ENCODE peak calls at places on chromosome 10, in nine cellular contexts. One of them, this sample, is unnamed.

GRCh38 chr10:27745380-27745718 is 270 bp downstream of the MKX start:
- DNase-seq in left ventricle myocardium inferior: peak
- DNase-seq in AG10803: no peak
- DNase-seq in HL-60: no peak
- DNase-seq in keratinocyte: no peak
- DNase-seq in A673: no peak
- DNase-seq in PC-3: no peak
- DNase-seq in epithelial cell of esophagus: no peak
- DNase-seq in cardiac muscle cell: no peak
- DNase-seq in this sample: no peak

GRCh38 chr10:47406870-47407648 is 23.0 kb upstream of the ZNF488 start:
- DNase-seq in left ventricle myocardium inferior: no peak
- DNase-seq in AG10803: peak
- DNase-seq in HL-60: no peak
- DNase-seq in keratinocyte: peak
- DNase-seq in A673: no peak
- DNase-seq in PC-3: peak
- DNase-seq in epithelial cell of esophagus: peak
- DNase-seq in cardiac muscle cell: peak
- DNase-seq in this sample: peak

GRCh38 chr10:31147220-31147608 is 115.5 kb upstream of the ZNF438 start:
- DNase-seq in left ventricle myocardium inferior: no peak
- DNase-seq in AG10803: peak
- DNase-seq in HL-60: no peak
- DNase-seq in keratinocyte: peak
- DNase-seq in A673: no peak
- DNase-seq in PC-3: peak
- DNase-seq in epithelial cell of esophagus: peak
- DNase-seq in cardiac muscle cell: peak
- DNase-seq in this sample: peak

GRCh38 chr10:117254774-117255735 is 14.1 kb downstream of the SLC18A2 start:
- DNase-seq in left ventricle myocardium inferior: no peak
- DNase-seq in AG10803: no peak
- DNase-seq in HL-60: no peak
- DNase-seq in keratinocyte: no peak
- DNase-seq in A673: no peak
- DNase-seq in PC-3: no peak
- DNase-seq in epithelial cell of esophagus: no peak
- DNase-seq in cardiac muscle cell: no peak
- DNase-seq in this sample: no peak

GRCh38 chr10:117991701-117992100 is 55.0 kb downstream of the RAB11FIP2 start:
- DNase-seq in left ventricle myocardium inferior: no peak
- DNase-seq in AG10803: no peak
- DNase-seq in HL-60: no peak
- DNase-seq in keratinocyte: no peak
- DNase-seq in A673: no peak
- DNase-seq in PC-3: no peak
- DNase-seq in epithelial cell of esophagus: no peak
- DNase-seq in cardiac muscle cell: no peak
- DNase-seq in this sample: no peak

GRCh38 chr10:88743999-88744398 is 15.8 kb upstream of the LIPN start:
- DNase-seq in left ventricle myocardium inferior: no peak
- DNase-seq in AG10803: no peak
- DNase-seq in HL-60: no peak
- DNase-seq in keratinocyte: no peak
- DNase-seq in A673: no peak
- DNase-seq in PC-3: no peak
- DNase-seq in epithelial cell of esophagus: peak
- DNase-seq in cardiac muscle cell: no peak
- DNase-seq in this sample: peak

GRCh38 chr10:102231357-102232318 is 5.5 kb downstream of the ELOVL3 start:
- DNase-seq in left ventricle myocardium inferior: peak
- DNase-seq in AG10803: no peak
- DNase-seq in HL-60: peak
- DNase-seq in keratinocyte: no peak
- DNase-seq in A673: peak
- DNase-seq in PC-3: peak
- DNase-seq in epithelial cell of esophagus: peak
- DNase-seq in cardiac muscle cell: peak
- DNase-seq in this sample: peak

GRCh38 chr10:103041391-103041790 is 123.3 kb downstream of the CNNM2 start:
- DNase-seq in left ventricle myocardium inferior: no peak
- DNase-seq in AG10803: no peak
- DNase-seq in HL-60: no peak
- DNase-seq in keratinocyte: no peak
- DNase-seq in A673: no peak
- DNase-seq in PC-3: no peak
- DNase-seq in epithelial cell of esophagus: no peak
- DNase-seq in cardiac muscle cell: no peak
- DNase-seq in this sample: no peak

GRCh38 chr10:133335238-133336122 is 1.2 kb downstream of the CALY start:
- DNase-seq in left ventricle myocardium inferior: peak
- DNase-seq in AG10803: peak
- DNase-seq in HL-60: peak
- DNase-seq in keratinocyte: no peak
- DNase-seq in A673: peak
- DNase-seq in PC-3: peak
- DNase-seq in epithelial cell of esophagus: no peak
- DNase-seq in cardiac muscle cell: peak
- DNase-seq in this sample: no peak

GRCh38 chr10:78420946-78421732 is 387.5 kb downstream of the RPS24 start:
- DNase-seq in left ventricle myocardium inferior: no peak
- DNase-seq in AG10803: no peak
- DNase-seq in HL-60: no peak
- DNase-seq in keratinocyte: no peak
- DNase-seq in A673: no peak
- DNase-seq in PC-3: no peak
- DNase-seq in epithelial cell of esophagus: no peak
- DNase-seq in cardiac muscle cell: no peak
- DNase-seq in this sample: no peak

GRCh38 chr10:78426181-78426580 is 392.5 kb downstream of the RPS24 start:
- DNase-seq in left ventricle myocardium inferior: no peak
- DNase-seq in AG10803: no peak
- DNase-seq in HL-60: no peak
- DNase-seq in keratinocyte: no peak
- DNase-seq in A673: no peak
- DNase-seq in PC-3: no peak
- DNase-seq in epithelial cell of esophagus: no peak
- DNase-seq in cardiac muscle cell: no peak
- DNase-seq in this sample: no peak

GRCh38 chr10:78427497-78428031 is 393.9 kb downstream of the RPS24 start:
- DNase-seq in left ventricle myocardium inferior: no peak
- DNase-seq in AG10803: no peak
- DNase-seq in HL-60: no peak
- DNase-seq in keratinocyte: no peak
- DNase-seq in A673: no peak
- DNase-seq in PC-3: no peak
- DNase-seq in epithelial cell of esophagus: no peak
- DNase-seq in cardiac muscle cell: no peak
- DNase-seq in this sample: no peak

GRCh38 chr10:78428579-78428978 is 394.9 kb downstream of the RPS24 start:
- DNase-seq in left ventricle myocardium inferior: no peak
- DNase-seq in AG10803: no peak
- DNase-seq in HL-60: no peak
- DNase-seq in keratinocyte: no peak
- DNase-seq in A673: no peak
- DNase-seq in PC-3: no peak
- DNase-seq in epithelial cell of esophagus: no peak
- DNase-seq in cardiac muscle cell: no peak
- DNase-seq in this sample: no peak

GRCh38 chr10:78424721-78425120 is 391.1 kb downstream of the RPS24 start:
- DNase-seq in left ventricle myocardium inferior: no peak
- DNase-seq in AG10803: no peak
- DNase-seq in HL-60: no peak
- DNase-seq in keratinocyte: no peak
- DNase-seq in A673: peak
- DNase-seq in PC-3: peak
- DNase-seq in epithelial cell of esophagus: no peak
- DNase-seq in cardiac muscle cell: peak
- DNase-seq in this sample: peak
- TF ChIP-seq CTCF in left ventricle myocardium inferior: peak
- TF ChIP-seq CTCF in AG10803: peak
- TF ChIP-seq CTCF in HL-60: peak
- TF ChIP-seq CTCF in keratinocyte: peak
- TF ChIP-seq CTCF in A673: peak
- TF ChIP-seq CTCF in PC-3: peak
- TF ChIP-seq CTCF in epithelial cell of esophagus: peak
- TF ChIP-seq CTCF in cardiac muscle cell: peak
- TF ChIP-seq CTCF in this sample: peak

GRCh38 chr10:14954001-14954770 is at the start of gene DCLRE1C:
- DNase-seq in left ventricle myocardium inferior: peak
- DNase-seq in AG10803: peak
- DNase-seq in HL-60: peak
- DNase-seq in keratinocyte: peak
- DNase-seq in A673: peak
- DNase-seq in PC-3: peak
- DNase-seq in epithelial cell of esophagus: peak
- DNase-seq in cardiac muscle cell: peak
- DNase-seq in this sample: peak

GRCh38 chr10:14952851-14953451 is 945 bp downstream of the DCLRE1C start:
- DNase-seq in left ventricle myocardium inferior: no peak
- DNase-seq in AG10803: no peak
- DNase-seq in HL-60: peak
- DNase-seq in keratinocyte: no peak
- DNase-seq in A673: no peak
- DNase-seq in PC-3: no peak
- DNase-seq in epithelial cell of esophagus: peak
- DNase-seq in cardiac muscle cell: no peak
- DNase-seq in this sample: peak

GRCh38 chr10:14949291-14949690 is 4.6 kb downstream of the DCLRE1C start:
- DNase-seq in left ventricle myocardium inferior: no peak
- DNase-seq in AG10803: no peak
- DNase-seq in HL-60: no peak
- DNase-seq in keratinocyte: no peak
- DNase-seq in A673: no peak
- DNase-seq in PC-3: no peak
- DNase-seq in epithelial cell of esophagus: peak
- DNase-seq in cardiac muscle cell: peak
- DNase-seq in this sample: no peak

GRCh38 chr10:14954934-14955333 is 1.0 kb upstream of the DCLRE1C start:
- DNase-seq in left ventricle myocardium inferior: no peak
- DNase-seq in AG10803: no peak
- DNase-seq in HL-60: no peak
- DNase-seq in keratinocyte: no peak
- DNase-seq in A673: no peak
- DNase-seq in PC-3: no peak
- DNase-seq in epithelial cell of esophagus: no peak
- DNase-seq in cardiac muscle cell: no peak
- DNase-seq in this sample: no peak

DNA sequence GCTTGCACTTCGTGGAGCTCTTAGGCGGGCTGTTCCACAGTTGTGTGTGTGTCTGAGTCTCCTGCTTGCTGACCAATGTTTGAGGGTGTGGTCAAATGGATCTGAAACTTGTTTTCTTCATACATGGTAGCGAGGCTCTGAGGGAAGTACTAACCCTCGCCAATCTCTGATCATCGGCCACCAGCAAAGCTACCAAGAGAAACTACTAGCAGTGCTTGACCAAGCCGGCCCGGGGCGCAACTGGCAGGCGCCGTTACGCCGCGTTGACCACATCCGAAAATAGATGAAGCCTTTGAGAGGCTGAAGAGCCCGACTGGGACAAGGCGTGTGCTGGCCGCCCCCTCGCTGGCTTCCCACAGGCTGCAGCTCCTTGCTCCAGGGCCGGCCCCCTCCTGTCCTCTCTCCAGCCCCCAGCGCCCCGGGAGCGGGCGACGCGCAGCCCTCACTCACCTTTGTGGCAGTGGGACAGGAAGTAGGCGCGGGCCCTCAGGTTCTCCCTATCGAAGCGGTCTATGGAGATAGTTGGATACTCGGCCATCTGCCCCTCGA is 370 bp downstream of the DCLRE1C start:
- DNase-seq in left ventricle myocardium inferior: peak
- DNase-seq in AG10803: peak
- DNase-seq in HL-60: no peak
- DNase-seq in keratinocyte: no peak
- DNase-seq in A673: peak
- DNase-seq in PC-3: peak
- DNase-seq in epithelial cell of esophagus: peak
- DNase-seq in cardiac muscle cell: peak
- DNase-seq in this sample: no peak
- TF ChIP-seq CTCF in left ventricle myocardium inferior: peak
- TF ChIP-seq CTCF in AG10803: peak
- TF ChIP-seq CTCF in HL-60: no peak
- TF ChIP-seq CTCF in keratinocyte: no peak
- TF ChIP-seq CTCF in A673: no peak
- TF ChIP-seq CTCF in PC-3: no peak
- TF ChIP-seq CTCF in epithelial cell of esophagus: no peak
- TF ChIP-seq CTCF in cardiac muscle cell: no peak
- TF ChIP-seq CTCF in this sample: no peak

GRCh38 chr10:68959695-68960524 is 3.9 kb downstream of the DDX21 start:
- DNase-seq in left ventricle myocardium inferior: no peak
- DNase-seq in AG10803: no peak
- DNase-seq in HL-60: no peak
- DNase-seq in keratinocyte: no peak
- DNase-seq in A673: no peak
- DNase-seq in PC-3: no peak
- DNase-seq in epithelial cell of esophagus: no peak
- DNase-seq in cardiac muscle cell: no peak
- DNase-seq in this sample: no peak

GRCh38 chr10:68957284-68957615 is 1.3 kb downstream of the DDX21 start:
- DNase-seq in left ventricle myocardium inferior: no peak
- DNase-seq in AG10803: no peak
- DNase-seq in HL-60: no peak
- DNase-seq in keratinocyte: no peak
- DNase-seq in A673: no peak
- DNase-seq in PC-3: no peak
- DNase-seq in epithelial cell of esophagus: peak
- DNase-seq in cardiac muscle cell: no peak
- DNase-seq in this sample: no peak

GRCh38 chr10:68957654-68958053 is 1.7 kb downstream of the DDX21 start:
- DNase-seq in left ventricle myocardium inferior: no peak
- DNase-seq in AG10803: peak
- DNase-seq in HL-60: no peak
- DNase-seq in keratinocyte: no peak
- DNase-seq in A673: peak
- DNase-seq in PC-3: peak
- DNase-seq in epithelial cell of esophagus: no peak
- DNase-seq in cardiac muscle cell: peak
- DNase-seq in this sample: peak

DNA sequence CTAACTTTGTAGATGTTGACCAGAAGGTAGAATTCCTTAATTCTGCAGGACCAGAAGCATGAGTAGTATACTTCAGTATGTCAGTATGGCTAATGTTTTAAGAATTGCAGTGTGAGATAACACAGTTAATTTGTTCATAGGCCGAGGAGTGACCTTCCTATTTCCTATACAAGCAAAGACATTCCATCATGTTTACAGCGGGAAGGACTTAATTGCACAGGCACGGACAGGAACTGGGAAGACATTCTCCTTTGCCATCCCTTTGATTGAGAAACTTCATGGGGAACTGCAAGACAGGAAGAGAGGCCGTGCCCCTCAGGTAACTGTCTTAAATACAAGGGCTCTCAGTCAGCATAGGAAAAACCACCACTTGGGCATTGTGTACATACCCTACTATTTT is 7.2 kb downstream of the DDX21 start:
- DNase-seq in left ventricle myocardium inferior: no peak
- DNase-seq in AG10803: no peak
- DNase-seq in HL-60: no peak
- DNase-seq in keratinocyte: no peak
- DNase-seq in A673: no peak
- DNase-seq in PC-3: no peak
- DNase-seq in epithelial cell of esophagus: no peak
- DNase-seq in cardiac muscle cell: peak
- DNase-seq in this sample: no peak
- TF ChIP-seq CTCF in left ventricle myocardium inferior: no peak
- TF ChIP-seq CTCF in AG10803: no peak
- TF ChIP-seq CTCF in HL-60: no peak
- TF ChIP-seq CTCF in keratinocyte: no peak
- TF ChIP-seq CTCF in A673: no peak
- TF ChIP-seq CTCF in PC-3: no peak
- TF ChIP-seq CTCF in epithelial cell of esophagus: no peak
- TF ChIP-seq CTCF in cardiac muscle cell: no peak
- TF ChIP-seq CTCF in this sample: no peak

GRCh38 chr10:98134431-98135221 is at the start of gene R3HCC1L:
- DNase-seq in left ventricle myocardium inferior: peak
- DNase-seq in AG10803: peak
- DNase-seq in HL-60: peak
- DNase-seq in keratinocyte: peak
- DNase-seq in A673: peak
- DNase-seq in PC-3: peak
- DNase-seq in epithelial cell of esophagus: peak
- DNase-seq in cardiac muscle cell: peak
- DNase-seq in this sample: peak
- TF ChIP-seq CTCF in left ventricle myocardium inferior: no peak
- TF ChIP-seq CTCF in AG10803: no peak
- TF ChIP-seq CTCF in HL-60: no peak
- TF ChIP-seq CTCF in keratinocyte: no peak
- TF ChIP-seq CTCF in A673: no peak
- TF ChIP-seq CTCF in PC-3: no peak
- TF ChIP-seq CTCF in epithelial cell of esophagus: no peak
- TF ChIP-seq CTCF in cardiac muscle cell: no peak
- TF ChIP-seq CTCF in this sample: no peak